ENCODE peak calls at places on chromosome 1, in eight cellular contexts. One of them, this sample, is unnamed.
A peak's percentile ranks its signal among the peaks of the same experiment; 100 is the strongest.

GRCh38 chr1:159839135-159839849 is 12.6 kb downstream of the SLAMF8 start:
- DNase-seq in GM12865: peak; percentile 72
- DNase-seq in lung: no peak
- DNase-seq in endodermal cell: no peak
- DNase-seq in PC-3: no peak
- DNase-seq in fibroblast of villous mesenchyme: no peak
- DNase-seq in AG04450: no peak
- DNase-seq in kidney: no peak
- DNase-seq in this sample: no peak

GRCh38 chr1:15008783-15009709 is 144.5 kb upstream of the TMEM51 start:
- DNase-seq in GM12865: no peak
- DNase-seq in lung: no peak
- DNase-seq in endodermal cell: no peak
- DNase-seq in PC-3: no peak
- DNase-seq in fibroblast of villous mesenchyme: peak; percentile 68
- DNase-seq in AG04450: no peak
- DNase-seq in kidney: no peak
- DNase-seq in this sample: peak; percentile 92

GRCh38 chr1:152533327-152533938 is 19.2 kb downstream of the CRCT1 start:
- DNase-seq in GM12865: peak; percentile 46
- DNase-seq in lung: no peak
- DNase-seq in endodermal cell: peak; percentile 67
- DNase-seq in PC-3: peak; percentile 87
- DNase-seq in fibroblast of villous mesenchyme: peak; percentile 2
- DNase-seq in AG04450: no peak
- DNase-seq in kidney: no peak
- DNase-seq in this sample: peak; percentile 4

GRCh38 chr1:86914998-86915736 is 732 bp downstream of the HS2ST1 start:
- DNase-seq in GM12865: peak; percentile 70
- DNase-seq in lung: peak; percentile 46
- DNase-seq in endodermal cell: peak; percentile 87
- DNase-seq in PC-3: peak; percentile 56
- DNase-seq in fibroblast of villous mesenchyme: peak; percentile 57
- DNase-seq in AG04450: no peak
- DNase-seq in kidney: peak; percentile 77
- DNase-seq in this sample: peak; percentile 67

GRCh38 chr1:215899901-215900300 is 332.8 kb downstream of the KCTD3 start:
- DNase-seq in GM12865: no peak
- DNase-seq in lung: no peak
- DNase-seq in endodermal cell: no peak
- DNase-seq in PC-3: no peak
- DNase-seq in fibroblast of villous mesenchyme: no peak
- DNase-seq in AG04450: no peak
- DNase-seq in kidney: no peak
- DNase-seq in this sample: no peak

GRCh38 chr1:108149796-108150467 is 50.2 kb downstream of the SLC25A24 start:
- DNase-seq in GM12865: no peak
- DNase-seq in lung: no peak
- DNase-seq in endodermal cell: no peak
- DNase-seq in PC-3: no peak
- DNase-seq in fibroblast of villous mesenchyme: peak; percentile 26
- DNase-seq in AG04450: no peak
- DNase-seq in kidney: no peak
- DNase-seq in this sample: peak; percentile 46

GRCh38 chr1:96357132-96357531 is 364.5 kb upstream of the PTBP2 start:
- DNase-seq in GM12865: no peak
- DNase-seq in lung: no peak
- DNase-seq in endodermal cell: no peak
- DNase-seq in PC-3: no peak
- DNase-seq in fibroblast of villous mesenchyme: no peak
- DNase-seq in AG04450: no peak
- DNase-seq in kidney: no peak
- DNase-seq in this sample: no peak

GRCh38 chr1:51236548-51237312 is 657 bp downstream of the RNF11 start:
- DNase-seq in GM12865: peak; percentile 26
- DNase-seq in lung: peak; percentile 37
- DNase-seq in endodermal cell: peak; percentile 78
- DNase-seq in PC-3: peak; percentile 26
- DNase-seq in fibroblast of villous mesenchyme: peak; percentile 54
- DNase-seq in AG04450: no peak
- DNase-seq in kidney: peak; percentile 87
- DNase-seq in this sample: peak; percentile 62

GRCh38 chr1:65020774-65021173 is 54.4 kb upstream of the JAK1 start:
- DNase-seq in GM12865: no peak
- DNase-seq in lung: no peak
- DNase-seq in endodermal cell: no peak
- DNase-seq in PC-3: peak; percentile 23
- DNase-seq in fibroblast of villous mesenchyme: peak; percentile 17
- DNase-seq in AG04450: no peak
- DNase-seq in kidney: no peak
- DNase-seq in this sample: peak; percentile 52

GRCh38 chr1:230668227-230668626 is 25.9 kb downstream of the COG2 start:
- DNase-seq in GM12865: no peak
- DNase-seq in lung: no peak
- DNase-seq in endodermal cell: no peak
- DNase-seq in PC-3: no peak
- DNase-seq in fibroblast of villous mesenchyme: no peak
- DNase-seq in AG04450: no peak
- DNase-seq in kidney: no peak
- DNase-seq in this sample: no peak

GRCh38 chr1:97781762-97782337 is 139.0 kb downstream of the DPYD start:
- DNase-seq in GM12865: peak; percentile 9
- DNase-seq in lung: no peak
- DNase-seq in endodermal cell: no peak
- DNase-seq in PC-3: no peak
- DNase-seq in fibroblast of villous mesenchyme: no peak
- DNase-seq in AG04450: no peak
- DNase-seq in kidney: no peak
- DNase-seq in this sample: no peak

GRCh38 chr1:198295186-198295585 is 138.4 kb downstream of the NEK7 start:
- DNase-seq in GM12865: no peak
- DNase-seq in lung: no peak
- DNase-seq in endodermal cell: no peak
- DNase-seq in PC-3: no peak
- DNase-seq in fibroblast of villous mesenchyme: no peak
- DNase-seq in AG04450: no peak
- DNase-seq in kidney: no peak
- DNase-seq in this sample: no peak

GRCh38 chr1:67685558-67686271 is 714 bp downstream of the GADD45A start:
- DNase-seq in GM12865: peak; percentile 59
- DNase-seq in lung: peak; percentile 61
- DNase-seq in endodermal cell: peak; percentile 80
- DNase-seq in PC-3: peak; percentile 46
- DNase-seq in fibroblast of villous mesenchyme: peak; percentile 38
- DNase-seq in AG04450: no peak
- DNase-seq in kidney: peak; percentile 89
- DNase-seq in this sample: peak; percentile 59

GRCh38 chr1:2529776-2530500 is at the start of gene HES5:
- DNase-seq in GM12865: no peak
- DNase-seq in lung: no peak
- DNase-seq in endodermal cell: peak; percentile 86
- DNase-seq in PC-3: peak; percentile 34
- DNase-seq in fibroblast of villous mesenchyme: no peak
- DNase-seq in AG04450: no peak
- DNase-seq in kidney: no peak
- DNase-seq in this sample: no peak
- H3K4me3 ChIP-seq in GM12865: no peak within 1 kb of the TSS
- H3K4me3 ChIP-seq in lung: peak within 1 kb of the TSS; percentile 6
- H3K4me3 ChIP-seq in endodermal cell: no peak within 1 kb of the TSS
- H3K4me3 ChIP-seq in PC-3: peak within 1 kb of the TSS; percentile 54
- H3K4me3 ChIP-seq in fibroblast of villous mesenchyme: no peak within 1 kb of the TSS
- H3K4me3 ChIP-seq in AG04450: no peak within 1 kb of the TSS
- H3K4me3 ChIP-seq in kidney: no peak within 1 kb of the TSS
- H3K4me3 ChIP-seq in this sample: no peak within 1 kb of the TSS

GRCh38 chr1:23481904-23482303 is 2.1 kb downstream of the ASAP3 start:
- DNase-seq in GM12865: no peak
- DNase-seq in lung: no peak
- DNase-seq in endodermal cell: no peak
- DNase-seq in PC-3: no peak
- DNase-seq in fibroblast of villous mesenchyme: no peak
- DNase-seq in AG04450: no peak
- DNase-seq in kidney: no peak
- DNase-seq in this sample: no peak

GRCh38 chr1:23485002-23485332 is 988 bp upstream of the ASAP3 start:
- DNase-seq in GM12865: no peak
- DNase-seq in lung: no peak
- DNase-seq in endodermal cell: no peak
- DNase-seq in PC-3: no peak
- DNase-seq in fibroblast of villous mesenchyme: no peak
- DNase-seq in AG04450: no peak
- DNase-seq in kidney: no peak
- DNase-seq in this sample: no peak

GRCh38 chr1:23481026-23481597 is 2.9 kb downstream of the ASAP3 start:
- DNase-seq in GM12865: no peak
- DNase-seq in lung: no peak
- DNase-seq in endodermal cell: no peak
- DNase-seq in PC-3: no peak
- DNase-seq in fibroblast of villous mesenchyme: no peak
- DNase-seq in AG04450: no peak
- DNase-seq in kidney: no peak
- DNase-seq in this sample: no peak

GRCh38 chr1:23484253-23485001 is 448 bp upstream of the ASAP3 start:
- DNase-seq in GM12865: peak; percentile 87
- DNase-seq in lung: peak; percentile 94
- DNase-seq in endodermal cell: peak; percentile 98
- DNase-seq in PC-3: peak; percentile 82
- DNase-seq in fibroblast of villous mesenchyme: peak; percentile 95
- DNase-seq in AG04450: peak; percentile 74
- DNase-seq in kidney: peak; percentile 98
- DNase-seq in this sample: peak; percentile 90

GRCh38 chr1:23483327-23484252 is at the start of gene ASAP3:
- DNase-seq in GM12865: no peak
- DNase-seq in lung: peak; percentile 42
- DNase-seq in endodermal cell: peak; percentile 88
- DNase-seq in PC-3: peak; percentile 29
- DNase-seq in fibroblast of villous mesenchyme: peak; percentile 56
- DNase-seq in AG04450: no peak
- DNase-seq in kidney: peak; percentile 89
- DNase-seq in this sample: peak; percentile 42
- TF ChIP-seq CTCF in GM12865: peak; percentile 5
- TF ChIP-seq CTCF in lung: no peak
- TF ChIP-seq CTCF in endodermal cell: peak; percentile 56
- TF ChIP-seq CTCF in PC-3: no peak
- TF ChIP-seq CTCF in fibroblast of villous mesenchyme: no peak
- TF ChIP-seq CTCF in AG04450: no peak
- TF ChIP-seq CTCF in kidney: peak; percentile 19
- TF ChIP-seq CTCF in this sample: no peak

GRCh38 chr1:40045766-40046165 is 5.2 kb downstream of the CAP1 start:
- DNase-seq in GM12865: no peak
- DNase-seq in lung: no peak
- DNase-seq in endodermal cell: no peak
- DNase-seq in PC-3: no peak
- DNase-seq in fibroblast of villous mesenchyme: no peak
- DNase-seq in AG04450: no peak
- DNase-seq in kidney: no peak
- DNase-seq in this sample: no peak

GRCh38 chr1:40042337-40042736 is 1.8 kb downstream of the CAP1 start:
- DNase-seq in GM12865: no peak
- DNase-seq in lung: no peak
- DNase-seq in endodermal cell: no peak
- DNase-seq in PC-3: peak; percentile 32
- DNase-seq in fibroblast of villous mesenchyme: no peak
- DNase-seq in AG04450: no peak
- DNase-seq in kidney: no peak
- DNase-seq in this sample: peak; percentile 29

GRCh38 chr1:40041466-40041838 is 923 bp downstream of the CAP1 start:
- DNase-seq in GM12865: no peak
- DNase-seq in lung: no peak
- DNase-seq in endodermal cell: no peak
- DNase-seq in PC-3: no peak
- DNase-seq in fibroblast of villous mesenchyme: no peak
- DNase-seq in AG04450: no peak
- DNase-seq in kidney: no peak
- DNase-seq in this sample: no peak

GRCh38 chr1:40045182-40045581 is 4.7 kb downstream of the CAP1 start:
- DNase-seq in GM12865: no peak
- DNase-seq in lung: no peak
- DNase-seq in endodermal cell: no peak
- DNase-seq in PC-3: no peak
- DNase-seq in fibroblast of villous mesenchyme: no peak
- DNase-seq in AG04450: no peak
- DNase-seq in kidney: no peak
- DNase-seq in this sample: peak; percentile 36

DNA sequence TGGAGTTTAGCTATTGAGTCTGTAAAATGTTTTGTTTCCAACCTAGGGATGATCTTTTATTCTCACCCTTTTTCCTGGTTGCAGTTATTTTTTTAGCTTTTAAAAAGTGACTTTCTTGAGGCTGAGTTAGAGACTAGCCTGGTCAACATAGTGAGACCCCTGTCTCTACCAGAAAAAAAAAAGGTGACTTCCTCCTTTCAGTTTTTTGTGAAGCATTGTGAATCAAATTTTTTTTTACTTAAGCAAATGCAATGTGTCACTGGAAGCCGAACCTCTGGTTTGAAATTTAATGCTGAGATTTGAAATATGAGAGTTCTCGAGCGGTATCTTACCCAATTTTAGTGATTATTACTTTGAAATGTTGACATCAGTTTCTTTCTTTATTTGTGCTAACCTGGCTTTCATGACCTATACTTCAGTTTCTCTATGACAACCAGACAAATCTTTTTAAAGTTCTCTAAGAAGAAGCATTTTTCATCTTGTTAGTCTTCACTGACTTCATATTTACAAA is 3.6 kb downstream of the CAP1 start:
- DNase-seq in GM12865: no peak
- DNase-seq in lung: no peak
- DNase-seq in endodermal cell: no peak
- DNase-seq in PC-3: no peak
- DNase-seq in fibroblast of villous mesenchyme: no peak
- DNase-seq in AG04450: no peak
- DNase-seq in kidney: no peak
- DNase-seq in this sample: peak; percentile 47
- H3K4me3 ChIP-seq in GM12865: no peak overlapping the region
- H3K4me3 ChIP-seq in lung: no peak overlapping the region
- H3K4me3 ChIP-seq in endodermal cell: no peak overlapping the region
- H3K4me3 ChIP-seq in PC-3: no peak overlapping the region
- H3K4me3 ChIP-seq in fibroblast of villous mesenchyme: no peak overlapping the region
- H3K4me3 ChIP-seq in AG04450: no peak overlapping the region
- H3K4me3 ChIP-seq in kidney: no peak overlapping the region
- H3K4me3 ChIP-seq in this sample: no peak overlapping the region

DNA sequence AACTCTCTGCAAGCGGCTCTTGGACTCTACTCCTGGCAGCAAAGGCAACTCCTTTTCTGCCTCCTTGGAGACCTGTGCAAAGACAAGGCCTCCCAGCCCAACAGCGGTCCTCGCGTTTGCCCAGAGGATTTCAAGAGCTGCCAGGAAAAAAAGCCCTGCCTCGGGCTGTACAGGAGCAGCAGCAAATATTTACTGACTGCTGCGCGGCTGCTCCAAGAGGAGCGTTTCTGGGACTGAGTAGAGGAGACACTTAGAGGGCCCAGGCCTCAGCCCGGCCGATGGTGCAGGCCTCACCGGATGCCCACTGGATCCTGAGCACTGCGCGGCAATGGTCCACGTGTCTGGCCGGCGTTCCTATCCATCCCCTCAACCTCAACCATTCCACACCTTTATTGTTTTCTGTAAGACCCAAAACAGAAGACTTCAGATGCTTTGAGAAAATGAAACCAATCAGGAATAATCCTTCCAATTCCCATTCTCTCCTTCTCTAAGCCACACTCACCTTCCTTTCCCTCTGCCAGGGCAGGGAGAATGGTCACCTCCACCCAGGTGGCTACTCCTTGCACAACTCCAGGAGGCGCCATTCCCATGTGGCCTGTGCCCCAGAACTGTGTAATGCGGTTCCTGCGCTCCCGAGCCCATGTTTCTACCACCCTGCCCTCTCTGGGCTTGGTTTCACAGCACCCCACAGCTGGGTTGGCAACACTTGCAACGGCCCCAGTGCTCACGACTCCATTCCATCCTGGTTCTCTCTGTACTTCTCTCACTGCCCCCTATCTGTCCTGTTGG is 215.8 kb downstream of the TRABD2B start:
- DNase-seq in GM12865: no peak
- DNase-seq in lung: peak; percentile 35
- DNase-seq in endodermal cell: no peak
- DNase-seq in PC-3: no peak
- DNase-seq in fibroblast of villous mesenchyme: no peak
- DNase-seq in AG04450: no peak
- DNase-seq in kidney: no peak
- DNase-seq in this sample: no peak
- TF ChIP-seq CTCF in GM12865: no peak
- TF ChIP-seq CTCF in lung: no peak
- TF ChIP-seq CTCF in endodermal cell: peak; percentile 44
- TF ChIP-seq CTCF in PC-3: no peak
- TF ChIP-seq CTCF in fibroblast of villous mesenchyme: no peak
- TF ChIP-seq CTCF in AG04450: no peak
- TF ChIP-seq CTCF in kidney: no peak
- TF ChIP-seq CTCF in this sample: no peak

This sample was measured in choroid plexus epithelial cell.